ENCODE peak calls at places on chromosome 18, in ten cellular contexts. C is tibial nerve, J is ovary, R is sigmoid colon, W is SK-N-SH, N is A549, D is K562, U is upper lobe of left lung, I is transverse colon, T is suprapubic skin. M is an unnamed sample.

GRCh38 chr18:44507729-44508325 is 172.9 kb upstream of the SETBP1 start:
- DNase-seq in C (no peak), J (no peak), R (no peak), W (no peak), N (no peak), D (no peak), U (peak), I (peak), T (no peak), M (no peak)

GRCh38 chr18:5900249-5900648 is 4.9 kb upstream of the TMEM200C start:
- DNase-seq in C (no peak), J (no peak), R (no peak), W (no peak), N (peak), D (no peak), U (no peak), I (no peak), T (no peak), M (no peak)

GRCh38 chr18:22207022-22207758 is 37.8 kb downstream of the GATA6 start:
- DNase-seq in C (no peak), J (peak), R (no peak), W (no peak), N (no peak), D (no peak), U (no peak), I (no peak), T (no peak), M (no peak)

GRCh38 chr18:40006553-40007073 is 1948.4 kb upstream of the PIK3C3 start:
- DNase-seq in C (no peak), J (no peak), R (no peak), W (no peak), N (no peak), D (no peak), U (no peak), I (no peak), T (no peak), M (no peak)

GRCh38 chr18:58967643-58968291 is 103.1 kb downstream of the ZNF532 start:
- DNase-seq in C (no peak), J (no peak), R (no peak), W (no peak), N (no peak), D (no peak), U (no peak), I (peak), T (no peak), M (no peak)

GRCh38 chr18:7778181-7778580 is 211.1 kb downstream of the PTPRM start:
- DNase-seq in C (no peak), J (no peak), R (no peak), W (no peak), N (no peak), D (no peak), U (no peak), I (no peak), T (no peak), M (no peak)

GRCh38 chr18:55780591-55781071 is 192.6 kb upstream of the TCF4 start:
- DNase-seq in C (no peak), J (no peak), R (no peak), W (no peak), N (no peak), D (no peak), U (no peak), I (no peak), T (no peak), M (no peak)

GRCh38 chr18:901769-902168 is 2.9 kb upstream of the ADCYAP1 start:
- DNase-seq in C (no peak), J (no peak), R (no peak), W (no peak), N (no peak), D (no peak), U (no peak), I (no peak), T (no peak), M (no peak)

GRCh38 chr18:2325933-2326332 is 245.4 kb downstream of the METTL4 start:
- DNase-seq in C (no peak), J (no peak), R (no peak), W (no peak), N (no peak), D (no peak), U (no peak), I (no peak), T (no peak), M (no peak)

GRCh38 chr18:69567813-69568488 is 167.3 kb downstream of the DOK6 start:
- DNase-seq in C (no peak), J (no peak), R (no peak), W (no peak), N (no peak), D (no peak), U (no peak), I (no peak), T (no peak), M (no peak)

GRCh38 chr18:3525870-3526420 is 76.0 kb downstream of the TGIF1 start:
- DNase-seq in C (no peak), J (no peak), R (no peak), W (no peak), N (no peak), D (peak), U (no peak), I (peak), T (no peak), M (no peak)

GRCh38 chr18:32968228-32968627 is 195.4 kb upstream of the KLHL14 start:
- DNase-seq in C (no peak), J (no peak), R (no peak), W (no peak), N (no peak), D (no peak), U (no peak), I (no peak), T (no peak), M (no peak)
- TF ChIP-seq EP300 in C (no peak), J (no peak), R (no peak), W (no peak), N (no peak), D (no peak), U (no peak), I (no peak), T (no peak), M (no peak)

GRCh38 chr18:28855989-28856388 is 679.1 kb upstream of the CDH2 start:
- DNase-seq in C (no peak), J (no peak), R (no peak), W (no peak), N (no peak), D (no peak), U (no peak), I (no peak), T (no peak), M (no peak)

GRCh38 chr18:28858248-28858647 is 681.3 kb upstream of the CDH2 start:
- DNase-seq in C (no peak), J (no peak), R (no peak), W (no peak), N (no peak), D (no peak), U (no peak), I (no peak), T (no peak), M (no peak)

GRCh38 chr18:28854964-28855363 is 678.0 kb upstream of the CDH2 start:
- DNase-seq in C (no peak), J (no peak), R (no peak), W (no peak), N (no peak), D (no peak), U (no peak), I (no peak), T (no peak), M (no peak)

DNA sequence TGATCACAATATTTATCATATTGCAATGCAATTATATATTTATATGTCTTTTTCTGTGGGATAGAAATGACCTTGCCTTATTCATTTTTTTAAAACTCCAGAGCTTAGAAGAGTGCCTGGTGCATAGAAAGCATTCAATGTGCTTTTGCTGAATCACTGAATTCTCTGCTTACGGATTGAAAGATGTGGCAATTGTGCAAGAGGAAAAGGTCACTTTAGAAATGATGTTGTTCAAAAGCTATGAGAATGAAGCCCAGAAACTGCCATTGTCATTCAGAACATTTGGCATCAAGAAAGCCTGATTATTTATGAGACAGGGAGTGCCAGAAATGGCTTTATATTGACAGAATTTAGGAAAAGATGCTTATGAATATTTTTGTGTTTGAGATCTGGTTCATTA is 678.6 kb upstream of the CDH2 start:
- DNase-seq in C (no peak), J (no peak), R (no peak), W (no peak), N (no peak), D (no peak), U (no peak), I (no peak), T (no peak), M (no peak)
- H3K27ac ChIP-seq in C (no peak), J (no peak), R (peak), W (no peak), N (no peak), D (no peak), U (no peak), I (no peak), T (no peak), M (no peak)

DNA sequence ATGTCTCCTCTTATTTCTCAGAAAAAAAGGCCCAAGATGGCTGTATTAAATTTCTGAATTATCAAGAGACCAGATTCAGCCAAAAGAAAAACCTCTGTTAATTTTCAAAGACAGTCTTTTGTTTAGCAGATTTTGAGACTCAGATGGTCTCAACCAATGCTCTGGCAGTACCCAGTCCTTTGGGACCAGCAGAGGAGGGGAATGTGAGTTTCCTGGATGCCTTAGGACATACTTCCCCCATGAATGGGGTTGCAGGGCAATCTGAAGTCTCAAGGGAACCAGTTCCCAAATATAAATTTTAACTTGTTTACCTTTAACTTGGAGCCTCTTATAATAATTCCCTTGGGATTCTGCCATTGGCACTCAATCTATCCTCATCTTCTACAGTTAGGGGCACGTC is 107.8 kb upstream of the ZNF521 start:
- DNase-seq in C (no peak), J (no peak), R (no peak), W (no peak), N (no peak), D (no peak), U (no peak), I (no peak), T (no peak), M (no peak)
- TF ChIP-seq EP300 in C (no peak), J (no peak), R (no peak), W (no peak), N (no peak), D (no peak), U (no peak), I (no peak), T (no peak), M (no peak)

GRCh38 chr18:48675330-48675761 is 136.5 kb downstream of the CTIF start:
- DNase-seq in C (peak), J (peak), R (peak), W (peak), N (peak), D (peak), U (peak), I (peak), T (peak), M (peak)
- H3K27ac ChIP-seq in C (no peak), J (no peak), R (no peak), W (no peak), N (peak), D (no peak), U (no peak), I (no peak), T (no peak), M (no peak)

DNA sequence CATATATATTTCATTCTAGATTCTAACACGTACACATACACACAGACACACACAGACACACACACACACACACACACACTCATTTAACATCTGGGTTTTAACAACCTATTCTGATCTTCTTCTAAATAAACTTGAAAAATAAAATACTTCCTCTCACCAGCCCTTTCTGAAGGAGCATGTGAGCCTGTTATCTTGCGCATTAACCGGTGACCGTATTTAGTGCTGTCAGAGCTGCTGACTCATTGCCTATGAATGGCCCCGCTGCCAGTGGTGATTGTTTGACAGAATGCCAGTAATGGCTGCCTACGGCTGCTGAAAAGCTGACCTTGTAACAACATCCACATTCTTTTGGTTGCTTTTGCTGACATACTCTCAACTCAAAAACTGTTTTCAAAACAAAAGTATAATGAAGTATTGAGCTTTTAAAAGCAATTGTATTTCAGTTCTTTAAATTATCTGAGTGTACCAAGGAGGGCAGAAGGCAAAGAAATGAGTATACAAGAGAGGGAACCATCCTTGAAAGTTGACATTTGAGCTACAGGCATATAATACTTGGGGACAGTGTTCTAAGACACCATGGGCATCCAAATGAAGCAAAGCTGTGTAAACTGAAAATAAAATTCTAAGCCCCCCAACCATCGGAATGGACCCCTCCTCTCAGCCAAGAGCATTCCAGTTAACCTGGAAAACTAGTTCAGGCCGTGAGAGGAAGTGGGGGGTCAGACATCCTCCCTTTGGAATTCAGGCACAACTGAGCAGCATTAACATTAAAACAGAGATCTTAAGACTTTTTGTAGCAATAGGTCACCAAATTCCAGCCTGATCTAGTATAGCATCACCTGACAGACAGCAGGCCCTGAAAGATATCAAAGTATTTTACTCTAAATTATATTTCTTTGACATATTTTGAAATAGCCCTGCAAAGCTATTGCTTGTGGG is 50.2 kb upstream of the DTNA start:
- DNase-seq in C (peak), J (peak), R (peak), W (peak), N (peak), D (no peak), U (peak), I (peak), T (peak), M (peak)
- TF ChIP-seq EP300 in C (peak), J (peak), R (no peak), W (no peak), N (no peak), D (no peak), U (no peak), I (no peak), T (no peak), M (no peak)

GRCh38 chr18:12031836-12032235 is 50.5 kb downstream of the IMPA2 start:
- DNase-seq in C (peak), J (peak), R (peak), W (no peak), N (no peak), D (no peak), U (no peak), I (peak), T (no peak), M (no peak)
- H3K27ac ChIP-seq in C (no peak), J (no peak), R (peak), W (no peak), N (no peak), D (no peak), U (no peak), I (peak), T (peak), M (peak)

DNA sequence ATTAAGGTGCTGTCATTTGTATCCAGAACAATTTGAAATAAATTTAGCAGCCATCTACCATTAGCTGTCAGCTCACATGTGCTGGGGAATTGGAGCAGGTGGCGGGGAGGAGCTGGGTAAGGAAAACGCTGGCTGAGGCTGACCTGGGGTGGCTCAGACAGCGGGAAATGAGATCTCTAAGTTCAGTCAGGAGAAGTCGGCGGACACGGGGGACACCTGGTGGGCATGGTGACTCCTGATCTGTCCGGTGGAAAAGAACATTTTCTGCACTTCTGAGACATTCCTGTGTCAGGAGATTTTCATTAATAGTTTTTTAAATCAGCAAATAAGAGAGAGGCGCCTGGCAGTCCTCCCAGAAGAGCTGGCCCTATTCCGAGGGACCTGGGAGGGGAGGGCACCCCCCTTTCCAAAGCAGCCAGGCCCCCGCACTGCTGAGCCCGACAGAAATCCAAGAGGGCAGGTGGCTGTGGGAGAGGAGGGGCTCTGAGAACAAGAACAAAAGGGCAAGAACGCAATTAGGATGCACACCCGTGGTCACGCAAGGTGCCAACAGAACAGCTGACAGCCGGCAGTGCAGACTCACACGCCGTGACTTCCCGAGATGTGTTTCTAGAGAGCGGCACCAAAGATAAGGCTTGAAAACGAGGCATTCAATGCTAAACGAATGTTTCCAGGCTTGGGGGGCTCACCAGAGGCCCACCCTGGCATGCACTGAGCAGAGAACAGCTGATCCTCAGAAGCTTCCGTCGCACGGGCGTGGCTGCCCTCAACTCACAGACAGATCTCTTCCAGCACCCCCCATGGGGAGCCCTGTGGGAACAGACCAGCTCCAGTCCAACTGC is 26.4 kb downstream of the SLC66A2 start:
- DNase-seq in C (no peak), J (peak), R (peak), W (no peak), N (no peak), D (no peak), U (peak), I (peak), T (peak), M (peak)
- TF ChIP-seq EP300 in C (no peak), J (no peak), R (no peak), W (no peak), N (no peak), D (no peak), U (no peak), I (no peak), T (no peak), M (no peak)

GRCh38 chr18:26277374-26277773 is 51.1 kb downstream of the TAF4B start:
- DNase-seq in C (no peak), J (no peak), R (no peak), W (no peak), N (no peak), D (no peak), U (no peak), I (no peak), T (no peak), M (no peak)
- H3K27ac ChIP-seq in C (no peak), J (no peak), R (no peak), W (no peak), N (no peak), D (no peak), U (no peak), I (no peak), T (no peak), M (no peak)

DNA sequence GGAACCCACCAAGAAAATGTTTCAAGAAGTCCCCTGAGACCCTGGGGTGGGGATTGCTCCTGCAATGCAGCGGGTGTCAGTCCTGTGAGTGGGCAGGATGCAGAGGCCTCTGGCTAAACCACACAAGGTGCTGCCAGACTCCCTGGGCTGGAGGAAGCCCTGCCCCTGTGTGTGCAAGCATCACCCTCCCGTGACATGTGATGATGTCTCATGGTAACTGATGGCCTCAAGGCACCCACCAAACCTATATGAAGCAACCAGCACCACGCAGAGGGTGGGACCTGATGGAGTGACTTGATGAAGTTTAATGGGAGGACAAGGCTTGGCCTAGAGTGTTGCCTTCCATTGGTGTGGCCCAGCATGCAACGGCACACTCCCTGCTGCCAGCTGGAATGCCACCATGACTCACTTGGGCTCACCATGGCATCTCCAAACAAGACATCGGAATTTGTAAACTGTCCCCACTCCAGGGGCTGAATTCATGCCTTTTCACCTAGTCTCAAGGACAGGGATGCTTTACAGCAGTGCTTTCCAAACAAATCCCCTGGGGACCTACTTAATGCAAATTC is 8.7 kb upstream of the SLC14A1 start:
- DNase-seq in C (no peak), J (no peak), R (no peak), W (no peak), N (no peak), D (no peak), U (no peak), I (no peak), T (no peak), M (no peak)
- TF ChIP-seq EP300 in C (no peak), J (no peak), R (no peak), W (no peak), N (no peak), D (no peak), U (no peak), I (no peak), T (no peak), M (no peak)

M was measured in stomach.